ENCODE peak calls at places on chromosome 18, in four cellular contexts. Q is K562, S is H1, F is HepG2. A is an unnamed sample.

GRCh38 chr18:47254341-47254939 is 3.0 kb upstream of the SKOR2 start:
- DNase-seq in Q (peak; percentile 16), S (peak; percentile 96), F (peak; percentile 18), A (no peak)

GRCh38 chr18:68409585-68409984 is 305.3 kb downstream of the TMX3 start:
- DNase-seq in Q (no peak), S (no peak), F (no peak), A (no peak)

GRCh38 chr18:57741273-57741672 is 61.8 kb downstream of the ATP8B1 start:
- DNase-seq in Q (no peak), S (no peak), F (no peak), A (no peak)

GRCh38 chr18:22683196-22683676 is 249.9 kb upstream of the RBBP8 start:
- DNase-seq in Q (no peak), S (no peak), F (peak; percentile 58), A (no peak)

GRCh38 chr18:76382265-76382664 is 112.8 kb downstream of the ZNF516 start:
- DNase-seq in Q (no peak), S (no peak), F (no peak), A (no peak)

GRCh38 chr18:10205136-10205535 is 249.3 kb upstream of the APCDD1 start:
- DNase-seq in Q (no peak), S (no peak), F (no peak), A (no peak)

GRCh38 chr18:35163736-35164532 is 76.9 kb upstream of the ZNF397 start:
- DNase-seq in Q (no peak), S (no peak), F (no peak), A (no peak)

GRCh38 chr18:77512152-77512551 is 262.5 kb downstream of the GALR1 start:
- DNase-seq in Q (no peak), S (no peak), F (no peak), A (no peak)

GRCh38 chr18:55859116-55859515 is 271.1 kb upstream of the TCF4 start:
- DNase-seq in Q (no peak), S (no peak), F (no peak), A (no peak)

GRCh38 chr18:46734981-46735380 is 21.9 kb downstream of the ST8SIA5 start:
- DNase-seq in Q (no peak), S (no peak), F (no peak), A (no peak)

GRCh38 chr18:56284319-56284718 is 354.1 kb downstream of the TXNL1 start:
- DNase-seq in Q (no peak), S (no peak), F (no peak), A (no peak)

GRCh38 chr18:3448845-3449701 is 899 bp upstream of the TGIF1 start:
- DNase-seq in Q (peak; percentile 40), S (peak; percentile 70), F (peak; percentile 91), A (peak; percentile 70)

GRCh38 chr18:25830787-25831186 is 259.6 kb downstream of the SS18 start:
- DNase-seq in Q (no peak), S (no peak), F (peak; percentile 2), A (no peak)

GRCh38 chr18:13540783-13541182 is 185.6 kb downstream of the FAM210A start:
- DNase-seq in Q (no peak), S (no peak), F (no peak), A (no peak)

GRCh38 chr18:5895300-5895885 is at the start of gene TMEM200C:
- DNase-seq in Q (peak; percentile 18), S (peak; percentile 66), F (no peak), A (no peak)
- TF ChIP-seq FOSL1 in Q (no peak), S (no peak), F (no peak), A (no peak)

GRCh38 chr18:24736686-24737085 is 276.2 kb downstream of the HRH4 start:
- DNase-seq in Q (no peak), S (no peak), F (no peak), A (no peak)

DNA sequence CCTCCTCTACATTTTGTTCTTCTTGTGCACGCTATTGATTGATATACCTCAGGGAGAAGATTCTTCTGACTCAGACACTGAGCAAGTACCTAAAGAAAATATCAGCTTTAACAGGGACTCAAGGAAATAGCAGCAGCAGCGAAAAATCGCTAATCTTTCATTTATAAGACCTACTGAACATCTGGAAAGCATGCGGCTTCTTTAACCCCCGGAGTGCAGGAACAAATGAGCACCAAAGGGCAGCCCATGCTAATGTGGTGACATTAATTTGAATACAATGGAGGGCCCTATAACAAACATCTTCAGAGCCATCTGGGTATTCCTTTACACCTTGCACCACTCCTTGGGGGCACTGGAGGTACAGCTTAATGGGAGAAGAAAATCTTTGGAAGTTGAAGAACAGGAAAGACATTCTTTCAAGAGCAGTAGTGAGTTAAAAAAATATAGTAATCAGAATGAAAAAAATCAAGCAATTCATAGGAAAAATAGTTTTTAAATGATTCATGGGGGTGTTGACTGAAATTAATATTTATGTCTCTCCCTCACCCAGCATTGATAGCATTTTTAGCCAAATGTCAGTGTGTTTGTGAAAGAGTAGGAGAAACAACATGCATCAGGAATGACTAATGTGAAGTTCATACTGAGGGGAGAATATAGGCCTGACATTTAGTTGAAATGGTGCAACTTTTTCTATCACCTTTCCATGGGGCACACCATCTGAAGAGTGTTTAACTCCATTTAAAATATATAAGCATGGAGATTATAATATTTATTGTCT is 281.7 kb downstream of the HRH4 start:
- DNase-seq in Q (no peak), S (no peak), F (no peak), A (no peak)
- TF ChIP-seq FOSL1 in Q (no peak), S (no peak), F (no peak), A (no peak)

GRCh38 chr18:48949606-48950535 is 894 bp downstream of the SMAD7 start:
- DNase-seq in Q (peak; percentile 27), S (peak; percentile 79), F (no peak), A (no peak)

GRCh38 chr18:48947102-48947501 is 3.7 kb downstream of the SMAD7 start:
- DNase-seq in Q (no peak), S (no peak), F (no peak), A (no peak)

GRCh38 chr18:48949051-48949605 is 1.6 kb downstream of the SMAD7 start:
- DNase-seq in Q (no peak), S (no peak), F (no peak), A (no peak)

GRCh38 chr18:48947583-48947982 is 3.2 kb downstream of the SMAD7 start:
- DNase-seq in Q (no peak), S (no peak), F (no peak), A (no peak)

GRCh38 chr18:48948112-48949050 is 2.4 kb downstream of the SMAD7 start:
- DNase-seq in Q (peak; percentile 25), S (no peak), F (peak; percentile 94), A (no peak)
- TF ChIP-seq FOSL1 in Q (no peak), S (no peak), F (peak; percentile 3), A (no peak)

GRCh38 chr18:79933765-79934164 is 17.7 kb downstream of the SLC66A2 start:
- DNase-seq in Q (no peak), S (peak; percentile 19), F (peak; percentile 81), A (no peak)
- TF ChIP-seq FOSL1 in Q (no peak), S (no peak), F (no peak), A (no peak)

GRCh38 chr18:29157057-29157780 is 980.3 kb upstream of the CDH2 start:
- DNase-seq in Q (no peak), S (no peak), F (no peak), A (peak; percentile 35)
- TF ChIP-seq FOSL1 in Q (no peak), S (no peak), F (no peak), A (peak; percentile 48)

GRCh38 chr18:74784791-74785190 is 187.1 kb downstream of the ZNF407 start:
- DNase-seq in Q (no peak), S (no peak), F (no peak), A (no peak)
- TF ChIP-seq FOSL1 in Q (no peak), S (no peak), F (no peak), A (no peak)